ENCODE peak calls at places on chromosomes 2 and 18, in eight cellular contexts. One of them, this sample, is unnamed.
A peak's percentile ranks its signal among the peaks of the same experiment; 100 is the strongest.

GRCh38 chr2:63890678-63891077 is 49.0 kb downstream of the UGP2 start:
- DNase-seq in tibial nerve: no peak
- DNase-seq in stomach: no peak
- DNase-seq in A549: no peak
- DNase-seq in SK-N-SH: no peak
- DNase-seq in ovary: no peak
- DNase-seq in suprapubic skin: no peak
- DNase-seq in GM12878: no peak
- DNase-seq in this sample: no peak

GRCh38 chr2:162037886-162038285 is 36.1 kb downstream of the DPP4 start:
- DNase-seq in suprapubic skin: no peak
- DNase-seq in tibial nerve: no peak
- DNase-seq in ovary: no peak
- DNase-seq in SK-N-SH: no peak
- DNase-seq in A549: no peak
- DNase-seq in GM12878: no peak
- DNase-seq in stomach: no peak
- DNase-seq in this sample: no peak

GRCh38 chr2:178397002-178397605 is 53.9 kb downstream of the PRKRA start:
- DNase-seq in SK-N-SH: peak; percentile 44
- DNase-seq in A549: peak; percentile 47
- DNase-seq in ovary: no peak
- DNase-seq in tibial nerve: peak; percentile 53
- DNase-seq in GM12878: no peak
- DNase-seq in stomach: no peak
- DNase-seq in suprapubic skin: no peak
- DNase-seq in this sample: no peak

GRCh38 chr2:217510790-217511291 is 492.0 kb downstream of the TNS1 start:
- DNase-seq in ovary: peak; percentile 69
- DNase-seq in suprapubic skin: no peak
- DNase-seq in GM12878: peak; percentile 27
- DNase-seq in A549: peak; percentile 85
- DNase-seq in SK-N-SH: peak; percentile 78
- DNase-seq in tibial nerve: peak; percentile 84
- DNase-seq in stomach: peak; percentile 52
- DNase-seq in this sample: peak; percentile 85

GRCh38 chr2:19872302-19872701 is 29.5 kb downstream of the TTC32 start:
- DNase-seq in SK-N-SH: no peak
- DNase-seq in ovary: no peak
- DNase-seq in suprapubic skin: peak; percentile 5
- DNase-seq in GM12878: no peak
- DNase-seq in stomach: no peak
- DNase-seq in A549: no peak
- DNase-seq in tibial nerve: no peak
- DNase-seq in this sample: peak; percentile 10

GRCh38 chr2:186058604-186059003 is 320.0 kb downstream of the FSIP2 start:
- DNase-seq in SK-N-SH: no peak
- DNase-seq in stomach: no peak
- DNase-seq in suprapubic skin: no peak
- DNase-seq in tibial nerve: no peak
- DNase-seq in A549: no peak
- DNase-seq in GM12878: no peak
- DNase-seq in ovary: no peak
- DNase-seq in this sample: no peak

GRCh38 chr2:71458413-71459083 is 5.2 kb downstream of the DYSF start:
- DNase-seq in ovary: no peak
- DNase-seq in SK-N-SH: no peak
- DNase-seq in tibial nerve: no peak
- DNase-seq in A549: no peak
- DNase-seq in stomach: no peak
- DNase-seq in GM12878: no peak
- DNase-seq in suprapubic skin: no peak
- DNase-seq in this sample: no peak

GRCh38 chr2:25977768-25978167 is 4.5 kb downstream of the KIF3C start:
- DNase-seq in SK-N-SH: no peak
- DNase-seq in tibial nerve: no peak
- DNase-seq in GM12878: no peak
- DNase-seq in A549: peak; percentile 88
- DNase-seq in stomach: no peak
- DNase-seq in suprapubic skin: no peak
- DNase-seq in ovary: no peak
- DNase-seq in this sample: no peak

GRCh38 chr2:160331258-160332025 is 131.4 kb upstream of the ITGB6 start:
- DNase-seq in GM12878: no peak
- DNase-seq in A549: no peak
- DNase-seq in suprapubic skin: no peak
- DNase-seq in stomach: no peak
- DNase-seq in SK-N-SH: no peak
- DNase-seq in tibial nerve: no peak
- DNase-seq in ovary: no peak
- DNase-seq in this sample: no peak

GRCh38 chr2:115303-115702 is 69.0 kb upstream of the FAM110C start:
- DNase-seq in SK-N-SH: no peak
- DNase-seq in A549: peak; percentile 5
- DNase-seq in GM12878: no peak
- DNase-seq in ovary: no peak
- DNase-seq in tibial nerve: no peak
- DNase-seq in suprapubic skin: no peak
- DNase-seq in stomach: no peak
- DNase-seq in this sample: no peak

GRCh38 chr2:213995400-213996105 is 415.3 kb upstream of the VWC2L start:
- DNase-seq in suprapubic skin: no peak
- DNase-seq in SK-N-SH: no peak
- DNase-seq in stomach: no peak
- DNase-seq in A549: peak; percentile 86
- DNase-seq in ovary: no peak
- DNase-seq in GM12878: no peak
- DNase-seq in tibial nerve: no peak
- DNase-seq in this sample: no peak

GRCh38 chr2:15679386-15679924 is 87.8 kb downstream of the DDX1 start:
- DNase-seq in ovary: no peak
- DNase-seq in tibial nerve: no peak
- DNase-seq in A549: no peak
- DNase-seq in GM12878: no peak
- DNase-seq in suprapubic skin: no peak
- DNase-seq in SK-N-SH: no peak
- DNase-seq in stomach: no peak
- DNase-seq in this sample: no peak

GRCh38 chr18:8367217-8367988 is 241.8 kb upstream of the RAB12 start:
- DNase-seq in ovary: peak; percentile 57
- DNase-seq in stomach: peak; percentile 66
- DNase-seq in A549: peak; percentile 7
- DNase-seq in GM12878: no peak
- DNase-seq in SK-N-SH: peak; percentile 50
- DNase-seq in suprapubic skin: no peak
- DNase-seq in tibial nerve: no peak
- DNase-seq in this sample: no peak

GRCh38 chr2:39741871-39742270 is 37.2 kb downstream of the THUMPD2 start:
- DNase-seq in stomach: no peak
- DNase-seq in A549: no peak
- DNase-seq in suprapubic skin: no peak
- DNase-seq in tibial nerve: no peak
- DNase-seq in ovary: no peak
- DNase-seq in GM12878: no peak
- DNase-seq in SK-N-SH: no peak
- DNase-seq in this sample: no peak

GRCh38 chr2:145931836-145932352 is 1412.0 kb upstream of the ZEB2 start:
- DNase-seq in SK-N-SH: no peak
- DNase-seq in GM12878: no peak
- DNase-seq in ovary: no peak
- DNase-seq in suprapubic skin: no peak
- DNase-seq in stomach: no peak
- DNase-seq in tibial nerve: no peak
- DNase-seq in A549: no peak
- DNase-seq in this sample: no peak

GRCh38 chr18:36653141-36653869 is 175.5 kb downstream of the TPGS2 start:
- DNase-seq in A549: no peak
- DNase-seq in stomach: no peak
- DNase-seq in tibial nerve: no peak
- DNase-seq in ovary: no peak
- DNase-seq in SK-N-SH: no peak
- DNase-seq in GM12878: no peak
- DNase-seq in suprapubic skin: no peak
- DNase-seq in this sample: no peak

GRCh38 chr2:13638181-13638580 is 921.4 kb downstream of the TRIB2 start:
- DNase-seq in tibial nerve: no peak
- DNase-seq in stomach: no peak
- DNase-seq in GM12878: no peak
- DNase-seq in ovary: no peak
- DNase-seq in suprapubic skin: no peak
- DNase-seq in A549: no peak
- DNase-seq in SK-N-SH: no peak
- DNase-seq in this sample: no peak

GRCh38 chr2:147320148-147320547 is 524.7 kb upstream of the ACVR2A start:
- DNase-seq in suprapubic skin: no peak
- DNase-seq in stomach: no peak
- DNase-seq in ovary: no peak
- DNase-seq in GM12878: no peak
- DNase-seq in A549: no peak
- DNase-seq in SK-N-SH: no peak
- DNase-seq in tibial nerve: no peak
- DNase-seq in this sample: no peak
- H3K9me3 ChIP-seq in suprapubic skin: peaks cover 4% of the 10 kb centered on the region
- H3K9me3 ChIP-seq in stomach: peaks cover 34% of the 10 kb centered on the region
- H3K9me3 ChIP-seq in ovary: no peaks in the 10 kb centered on the region
- H3K9me3 ChIP-seq in GM12878: peaks cover 6% of the 10 kb centered on the region
- H3K9me3 ChIP-seq in A549: no peaks in the 10 kb centered on the region
- H3K9me3 ChIP-seq in SK-N-SH: no peaks in the 10 kb centered on the region
- H3K9me3 ChIP-seq in tibial nerve: no peaks in the 10 kb centered on the region
- H3K9me3 ChIP-seq in this sample: peaks cover 3% of the 10 kb centered on the region

GRCh38 chr2:36480596-36480995 is 117.4 kb downstream of the FEZ2 start:
- DNase-seq in stomach: no peak
- DNase-seq in suprapubic skin: no peak
- DNase-seq in GM12878: no peak
- DNase-seq in ovary: no peak
- DNase-seq in tibial nerve: no peak
- DNase-seq in A549: no peak
- DNase-seq in SK-N-SH: no peak
- DNase-seq in this sample: no peak

GRCh38 chr2:36480028-36480427 is 117.9 kb downstream of the FEZ2 start:
- DNase-seq in A549: no peak
- DNase-seq in SK-N-SH: no peak
- DNase-seq in tibial nerve: no peak
- DNase-seq in ovary: no peak
- DNase-seq in suprapubic skin: no peak
- DNase-seq in GM12878: no peak
- DNase-seq in stomach: no peak
- DNase-seq in this sample: no peak

GRCh38 chr2:36483290-36483689 is 114.7 kb downstream of the FEZ2 start:
- DNase-seq in SK-N-SH: no peak
- DNase-seq in tibial nerve: no peak
- DNase-seq in A549: no peak
- DNase-seq in stomach: no peak
- DNase-seq in GM12878: no peak
- DNase-seq in ovary: no peak
- DNase-seq in suprapubic skin: no peak
- DNase-seq in this sample: no peak

GRCh38 chr2:36482576-36483214 is 115.3 kb downstream of the FEZ2 start:
- DNase-seq in suprapubic skin: no peak
- DNase-seq in ovary: no peak
- DNase-seq in A549: peak; percentile 61
- DNase-seq in SK-N-SH: no peak
- DNase-seq in GM12878: no peak
- DNase-seq in tibial nerve: peak; percentile 40
- DNase-seq in stomach: no peak
- DNase-seq in this sample: no peak

DNA sequence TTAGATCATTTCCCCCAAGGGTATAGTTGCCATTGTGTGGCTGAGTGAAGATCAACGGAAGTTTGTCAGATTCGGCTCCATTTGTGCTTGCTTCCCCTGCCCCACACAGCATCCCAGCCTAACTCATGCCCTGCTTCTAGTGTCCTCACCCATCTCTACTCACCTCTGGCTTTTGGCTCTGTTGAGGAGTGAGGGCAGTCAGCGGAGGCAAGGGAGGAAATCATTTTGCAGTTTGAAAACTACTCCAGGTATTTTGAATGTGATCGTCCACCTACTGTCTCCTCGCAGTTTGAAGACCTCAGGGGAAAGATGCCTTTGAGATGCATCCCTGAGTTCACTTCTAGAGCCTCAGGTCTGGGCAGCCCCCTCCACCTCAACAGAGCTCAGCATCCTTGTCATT is 116.3 kb downstream of the FEZ2 start:
- DNase-seq in A549: no peak
- DNase-seq in SK-N-SH: no peak
- DNase-seq in GM12878: no peak
- DNase-seq in suprapubic skin: no peak
- DNase-seq in ovary: no peak
- DNase-seq in tibial nerve: no peak
- DNase-seq in stomach: no peak
- DNase-seq in this sample: no peak
- TF ChIP-seq EP300 in A549: no peak
- TF ChIP-seq EP300 in SK-N-SH: no peak
- TF ChIP-seq EP300 in GM12878: no peak
- TF ChIP-seq EP300 in suprapubic skin: no peak
- TF ChIP-seq EP300 in ovary: no peak
- TF ChIP-seq EP300 in tibial nerve: no peak
- TF ChIP-seq EP300 in stomach: no peak
- TF ChIP-seq EP300 in this sample: no peak

GRCh38 chr2:196131384-196131861 is 40.0 kb downstream of the STK17B start:
- DNase-seq in A549: peak; percentile 66
- DNase-seq in suprapubic skin: peak; percentile 74
- DNase-seq in ovary: no peak
- DNase-seq in tibial nerve: peak; percentile 48
- DNase-seq in stomach: peak; percentile 48
- DNase-seq in SK-N-SH: peak; percentile 7
- DNase-seq in GM12878: peak; percentile 47
- DNase-seq in this sample: no peak
- H3K9me3 ChIP-seq in A549: peaks cover 26% of the 10 kb centered on the region
- H3K9me3 ChIP-seq in suprapubic skin: peaks cover 19% of the 10 kb centered on the region
- H3K9me3 ChIP-seq in ovary: peaks cover 4% of the 10 kb centered on the region
- H3K9me3 ChIP-seq in tibial nerve: no peaks in the 10 kb centered on the region
- H3K9me3 ChIP-seq in stomach: peaks cover 76% of the 10 kb centered on the region
- H3K9me3 ChIP-seq in SK-N-SH: peaks cover 30% of the 10 kb centered on the region
- H3K9me3 ChIP-seq in GM12878: peaks cover 37% of the 10 kb centered on the region
- H3K9me3 ChIP-seq in this sample: peaks cover 13% of the 10 kb centered on the region

DNA sequence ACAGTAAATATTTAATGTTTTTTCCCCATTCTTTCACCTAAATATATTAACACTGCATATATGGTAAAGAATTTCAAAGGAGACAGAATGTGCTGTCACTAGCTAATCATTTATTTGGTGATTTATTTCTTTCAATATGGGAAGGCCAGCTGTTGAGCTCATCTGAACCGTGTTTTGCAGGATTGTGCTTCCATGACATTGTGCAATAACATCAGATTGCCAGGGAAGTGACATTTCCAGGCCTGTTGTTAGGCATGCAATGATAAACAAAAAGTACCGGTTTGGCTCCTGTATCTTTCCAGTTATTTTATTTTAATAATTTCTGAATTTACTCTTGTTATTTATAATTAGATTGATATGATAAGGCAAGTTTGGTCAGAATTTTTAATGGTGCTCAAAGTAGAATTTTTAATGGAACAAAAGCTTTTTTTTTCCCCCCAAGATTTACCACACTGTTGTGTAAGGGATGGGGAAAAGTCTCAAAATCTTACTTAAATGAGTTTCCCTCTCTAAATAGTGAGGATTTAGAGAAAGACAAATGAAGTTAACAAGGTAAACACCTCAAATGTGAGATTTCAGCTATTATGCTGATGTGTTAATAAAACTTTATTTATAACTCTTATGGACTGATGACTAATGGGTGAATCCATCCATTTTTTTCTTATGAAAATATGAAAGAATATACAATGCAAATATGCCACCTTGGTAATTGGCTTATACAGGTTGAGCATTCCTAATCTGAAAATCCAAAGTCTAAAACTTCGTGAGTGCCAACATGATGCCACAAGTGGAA is 52.7 kb downstream of the MALT1 start:
- DNase-seq in ovary: no peak
- DNase-seq in A549: no peak
- DNase-seq in SK-N-SH: no peak
- DNase-seq in GM12878: no peak
- DNase-seq in suprapubic skin: no peak
- DNase-seq in stomach: no peak
- DNase-seq in tibial nerve: no peak
- DNase-seq in this sample: no peak
- TF ChIP-seq EP300 in ovary: no peak
- TF ChIP-seq EP300 in A549: no peak
- TF ChIP-seq EP300 in SK-N-SH: no peak
- TF ChIP-seq EP300 in GM12878: no peak
- TF ChIP-seq EP300 in suprapubic skin: no peak
- TF ChIP-seq EP300 in stomach: no peak
- TF ChIP-seq EP300 in tibial nerve: no peak
- TF ChIP-seq EP300 in this sample: no peak